ENCODE peak calls at places on chromosomes 16 and 17, in seven cellular contexts. G, N, L, B, M, Z and V are unnamed samples.

GRCh38 chr17:70405492-70406220 is 236.3 kb downstream of the KCNJ2 start:
- DNase-seq in G (no peak), M (peak; percentile 72), L (no peak), N (no peak), Z (no peak), B (peak; percentile 27), V (no peak)

GRCh38 chr17:40522250-40522960 is 21.0 kb upstream of the TNS4 start:
- DNase-seq in L (no peak), Z (no peak), B (no peak), N (no peak), M (no peak), G (no peak), V (no peak)

GRCh38 chr17:13550291-13550690 is 51.4 kb downstream of the HS3ST3A1 start:
- DNase-seq in N (no peak), B (no peak), L (no peak), G (no peak), Z (no peak), M (no peak), V (no peak)

GRCh38 chr17:81511800-81512559 is 619 bp downstream of the ACTG1 start:
- DNase-seq in L (peak; percentile 40), G (no peak), B (no peak), N (no peak), Z (no peak), M (no peak), V (no peak)

GRCh38 chr17:79612468-79613194 is 1.8 kb upstream of the RBFOX3 start:
- DNase-seq in B (peak; percentile 72), M (no peak), Z (no peak), G (peak; percentile 12), N (peak; percentile 79), L (peak; percentile 40), V (no peak)

GRCh38 chr17:42180922-42181850 is at the start of gene KCNH4:
- DNase-seq in N (peak; percentile 92), B (peak; percentile 29), M (peak; percentile 16), Z (no peak), G (peak; percentile 82), L (peak; percentile 70), V (no peak)

GRCh38 chr16:75458029-75458428 is 6.5 kb downstream of the TMEM170A start:
- DNase-seq in N (no peak), B (no peak), L (peak; percentile 0), Z (no peak), G (no peak), M (no peak), V (no peak)

GRCh38 chr17:73914536-73915274 is 270.5 kb upstream of the SDK2 start:
- DNase-seq in N (no peak), G (no peak), L (no peak), Z (no peak), M (no peak), B (no peak), V (no peak)

GRCh38 chr17:59490259-59490658 is 75.2 kb upstream of the DHX40 start:
- DNase-seq in G (no peak), M (no peak), L (no peak), Z (no peak), B (no peak), N (no peak), V (peak; percentile 45)

GRCh38 chr16:54355251-54355650 is 68.7 kb upstream of the IRX3 start:
- DNase-seq in L (no peak), B (no peak), N (no peak), Z (no peak), G (no peak), M (no peak), V (no peak)

GRCh38 chr17:81160306-81160705 is 5.0 kb upstream of the PVALEF start:
- DNase-seq in G (no peak), M (no peak), Z (no peak), L (no peak), N (no peak), B (no peak), V (no peak)

GRCh38 chr17:50596191-50597037 is 35.9 kb downstream of the CACNA1G start:
- DNase-seq in N (no peak), Z (no peak), M (no peak), B (no peak), L (no peak), G (no peak), V (peak; percentile 19)

GRCh38 chr16:87470332-87470731 is 22.5 kb downstream of the ZCCHC14 start:
- DNase-seq in B (no peak), N (no peak), M (no peak), G (no peak), Z (no peak), L (no peak), V (no peak)

GRCh38 chr16:5056347-5056746 is 9.4 kb downstream of the C16orf89 start:
- DNase-seq in M (no peak), N (peak; percentile 72), B (no peak), L (peak; percentile 31), Z (no peak), G (peak; percentile 16), V (no peak)

GRCh38 chr17:57399690-57400089 is 143.4 kb downstream of the MSI2 start:
- DNase-seq in M (no peak), B (no peak), L (no peak), N (no peak), Z (no peak), G (no peak), V (no peak)

GRCh38 chr16:26360867-26361266 is 669.1 kb downstream of the HS3ST4 start:
- DNase-seq in N (no peak), M (no peak), G (no peak), Z (no peak), B (no peak), L (no peak), V (no peak)

GRCh38 chr16:69861276-69862030 is 89.7 kb upstream of the CLEC18A start:
- DNase-seq in B (no peak), N (no peak), G (no peak), M (peak; percentile 24), L (peak; percentile 60), Z (no peak), V (no peak)

GRCh38 chr17:36593651-36594316 is 2.1 kb downstream of the DHRS11 start:
- DNase-seq in L (peak; percentile 44), N (no peak), Z (no peak), M (no peak), G (no peak), B (no peak), V (no peak)

GRCh38 chr17:74677558-74678466 is 34.9 kb downstream of the CD300LF start:
- DNase-seq in M (no peak), Z (no peak), G (no peak), N (no peak), B (no peak), L (no peak), V (peak; percentile 56)

GRCh38 chr17:34763727-34764665 is 184.6 kb downstream of the TMEM132E start:
- DNase-seq in Z (no peak), B (no peak), N (no peak), L (no peak), M (no peak), G (no peak), V (no peak)

GRCh38 chr17:30234296-30234695 is 1.2 kb downstream of the SLC6A4 start:
- DNase-seq in Z (no peak), B (no peak), L (no peak), N (no peak), M (no peak), G (no peak), V (no peak)

GRCh38 chr16:17382949-17383348 is 87.8 kb downstream of the XYLT1 start:
- DNase-seq in Z (no peak), N (no peak), M (no peak), L (no peak), G (no peak), B (no peak), V (no peak)

GRCh38 chr17:74870512-74870911 is 2.3 kb downstream of the FDXR start:
- DNase-seq in L (no peak), B (no peak), N (no peak), M (no peak), G (no peak), Z (no peak), V (no peak)

GRCh38 chr17:83067718-83068261 is 11.6 kb upstream of the METRNL start:
- DNase-seq in Z (no peak), L (peak; percentile 21), N (peak; percentile 1), B (no peak), M (no peak), G (no peak), V (no peak)

GRCh38 chr17:16443390-16444257 is 28.3 kb downstream of the TRPV2 start:
- DNase-seq in B (no peak), Z (no peak), L (no peak), M (no peak), G (no peak), N (no peak), V (no peak)

GRCh38 chr17:42460371-42460770 is 1.7 kb downstream of the ATP6V0A1 start:
- DNase-seq in M (no peak), L (no peak), G (no peak), Z (no peak), B (no peak), N (no peak), V (no peak)

GRCh38 chr17:31495049-31495885 is 103.8 kb downstream of the RAB11FIP4 start:
- DNase-seq in N (no peak), G (no peak), Z (no peak), B (no peak), M (no peak), L (peak; percentile 63), V (no peak)

GRCh38 chr17:38444151-38444550 is 15.9 kb downstream of the ARHGAP23 start:
- DNase-seq in L (no peak), G (peak; percentile 35), M (no peak), B (peak; percentile 55), N (peak; percentile 77), Z (peak; percentile 38), V (peak; percentile 59)

GRCh38 chr16:14289692-14290340 is 218.7 kb downstream of the MRTFB start:
- DNase-seq in Z (no peak), B (no peak), L (no peak), G (no peak), M (no peak), N (peak; percentile 50), V (peak; percentile 12)